ENCODE peak calls at places on chromosome 19, in ten cellular contexts. Z is nephron progenitor cell, F is hypothalamus, C is natural killer cell, R is NCI-H1417, P is OCI-LY7, G is mesothelial cell of epicardium, S is erythroblast, B is heart left ventricle, L is ecto neural progenitor cell. I is an unnamed sample.
A peak's percentile ranks its signal among the peaks of the same experiment; 100 is the strongest.

GRCh38 chr19:10407102-10407501 is 3.8 kb upstream of the CDC37 start:
- DNase-seq in Z (no peak), L (no peak), C (no peak), S (no peak), R (no peak), B (no peak), P (no peak), F (no peak), G (no peak), I (no peak)

GRCh38 chr19:23823952-23824389 is 65.3 kb upstream of the ZNF681 start:
- DNase-seq in P (peak; percentile 96), B (no peak), F (no peak), R (peak; percentile 1), Z (no peak), S (peak; percentile 3), L (no peak), G (no peak), C (no peak), I (no peak)

GRCh38 chr19:41927810-41928192 is 448 bp downstream of the ERFL start:
- DNase-seq in R (no peak), Z (peak; percentile 61), S (no peak), B (no peak), P (peak; percentile 65), F (no peak), L (no peak), G (no peak), C (no peak), I (no peak)

GRCh38 chr19:13692096-13692495 is 72.2 kb upstream of the MRI1 start:
- DNase-seq in G (no peak), B (no peak), S (no peak), Z (no peak), R (no peak), C (no peak), L (no peak), F (peak; percentile 48), P (no peak), I (peak; percentile 54)

GRCh38 chr19:3507371-3508120 is 1.4 kb downstream of the FZR1 start:
- DNase-seq in B (no peak), G (no peak), S (peak; percentile 50), F (no peak), R (peak; percentile 31), P (no peak), Z (peak; percentile 43), C (no peak), L (peak; percentile 61), I (no peak)

GRCh38 chr19:24166055-24166454 is 79.1 kb downstream of the ZNF254 start:
- DNase-seq in R (no peak), F (no peak), Z (no peak), S (no peak), L (no peak), G (no peak), P (no peak), C (no peak), B (no peak), I (no peak)

GRCh38 chr19:47498561-47498960 is 14.5 kb upstream of the KPTN start:
- DNase-seq in F (no peak), R (no peak), C (no peak), P (no peak), B (no peak), L (no peak), G (no peak), S (no peak), Z (no peak), I (no peak)

GRCh38 chr19:3450796-3451411 is 29.4 kb downstream of the SMIM24 start:
- DNase-seq in R (no peak), L (no peak), Z (no peak), F (no peak), G (no peak), P (no peak), S (peak; percentile 55), B (no peak), C (no peak), I (no peak)

GRCh38 chr19:18435848-18436631 is 1.9 kb downstream of the ISYNA1 start:
- DNase-seq in Z (no peak), B (no peak), S (no peak), L (no peak), C (no peak), F (no peak), G (no peak), P (no peak), R (no peak), I (no peak)

GRCh38 chr19:34808566-34808965 is 35.6 kb upstream of the ZNF599 start:
- DNase-seq in S (no peak), F (no peak), Z (no peak), C (no peak), L (no peak), R (no peak), G (no peak), B (no peak), P (no peak), I (no peak)

GRCh38 chr19:49347835-49348234 is 12.6 kb downstream of the CD37 start:
- DNase-seq in L (peak; percentile 63), Z (no peak), S (peak; percentile 22), R (no peak), C (no peak), G (no peak), F (no peak), B (no peak), P (peak; percentile 83), I (peak; percentile 4)

I was measured in midbrain.